ENCODE peak calls at places on chromosomes 5 and 9, in five cellular contexts. M is WTC11, A is A549, H is K562, Z is GM12878. O is an unnamed sample.

GRCh38 chr5:168366124-168366523 is 74.7 kb downstream of the WWC1 start:
- DNase-seq in M (no peak), A (no peak), H (no peak), Z (no peak), O (no peak)

GRCh38 chr9:112056986-112057385 is 118.1 kb downstream of the SUSD1 start:
- DNase-seq in M (no peak), A (no peak), H (no peak), Z (no peak), O (no peak)

GRCh38 chr5:105931782-105932489 is 1738.8 kb downstream of the EFNA5 start:
- DNase-seq in M (no peak), A (no peak), H (no peak), Z (no peak), O (no peak)

GRCh38 chr5:124025306-124025705 is 513.3 kb downstream of the CSNK1G3 start:
- DNase-seq in M (no peak), A (no peak), H (no peak), Z (no peak), O (no peak)

GRCh38 chr5:65022932-65023331 is 254.2 kb downstream of the CWC27 start:
- DNase-seq in M (no peak), A (no peak), H (no peak), Z (no peak), O (no peak)

GRCh38 chr5:44568519-44568918 is 179.3 kb upstream of the FGF10 start:
- DNase-seq in M (no peak), A (no peak), H (no peak), Z (no peak), O (no peak)

GRCh38 chr5:140571105-140571504 is 6.5 kb downstream of the SLC35A4 start:
- DNase-seq in M (no peak), A (no peak), H (no peak), Z (no peak), O (no peak)

GRCh38 chr9:80561526-80561925 is 989.8 kb downstream of the TLE4 start:
- DNase-seq in M (no peak), A (no peak), H (no peak), Z (no peak), O (no peak)

GRCh38 chr5:41161271-41161670 is 52.1 kb downstream of the C6 start:
- DNase-seq in M (no peak), A (no peak), H (no peak), Z (no peak), O (no peak)

GRCh38 chr5:124742983-124743533 is 3.4 kb downstream of the ZNF608 start:
- DNase-seq in M (no peak), A (no peak), H (no peak), Z (no peak), O (peak; percentile 24)

GRCh38 chr5:145859451-145859850 is 13.4 kb downstream of the GRXCR2 start:
- DNase-seq in M (no peak), A (no peak), H (no peak), Z (no peak), O (no peak)

GRCh38 chr5:170546257-170546656 is 42.4 kb downstream of the KCNIP1 start:
- DNase-seq in M (no peak), A (no peak), H (no peak), Z (no peak), O (no peak)

GRCh38 chr9:34624475-34624984 is 4.2 kb upstream of the DCTN3 start:
- DNase-seq in M (peak; percentile 34), A (no peak), H (no peak), Z (no peak), O (no peak)

GRCh38 chr9:84519486-84519885 is 150.0 kb upstream of the NTRK2 start:
- DNase-seq in M (no peak), A (no peak), H (no peak), Z (no peak), O (no peak)

GRCh38 chr9:76219555-76220151 is 174.6 kb downstream of the RFK start:
- DNase-seq in M (no peak), A (no peak), H (no peak), Z (no peak), O (no peak)

DNA sequence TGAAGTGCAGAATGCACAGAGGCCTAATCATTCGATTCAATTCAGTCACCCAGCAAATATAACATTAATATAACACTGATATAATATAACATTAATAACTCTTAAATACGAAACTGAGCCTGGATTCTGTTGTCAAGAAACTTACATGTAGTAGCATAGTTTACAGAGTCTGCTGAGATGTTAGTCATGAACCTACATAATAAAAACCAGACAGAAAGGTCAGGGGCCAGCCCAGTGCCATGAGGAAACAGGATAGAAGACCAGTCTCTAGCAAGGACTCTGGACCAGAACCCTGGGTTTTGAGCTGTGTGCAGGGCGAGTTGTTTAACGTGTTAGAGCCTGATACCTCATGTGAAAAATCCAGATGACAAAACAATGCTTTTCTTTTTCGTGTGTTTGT is 234.7 kb downstream of the NR2F1-AS1 start:
- DNase-seq in M (no peak), A (no peak), H (no peak), Z (no peak), O (no peak)
- TF ChIP-seq ESRRA in M (no peak), A (no peak), H (no peak), Z (no peak), O (no peak)

GRCh38 chr5:128276537-128277216 is 193.1 kb downstream of the SLC12A2 start:
- DNase-seq in M (no peak), A (no peak), H (no peak), Z (no peak), O (no peak)
- TF ChIP-seq ESRRA in M (no peak), A (no peak), H (no peak), Z (no peak), O (no peak)

DNA sequence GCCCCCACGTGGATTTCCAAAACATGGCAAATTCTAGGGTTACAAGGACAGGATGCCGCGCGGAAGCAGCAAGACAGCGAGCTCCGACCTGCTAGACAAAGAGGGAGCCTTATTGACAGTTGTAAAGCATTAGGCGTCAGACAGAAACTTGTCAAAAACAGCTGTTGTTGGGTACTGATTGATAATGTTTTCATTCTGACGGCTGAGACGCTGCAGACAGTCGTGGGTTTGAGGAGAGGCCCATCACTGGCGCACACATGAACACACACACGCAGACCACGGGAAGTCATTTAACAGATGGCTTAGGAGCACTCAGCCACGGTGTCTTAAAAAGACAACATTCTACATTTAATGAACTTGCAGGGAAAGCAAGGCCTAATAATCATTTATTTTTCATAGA is 324.0 kb downstream of the NDUFS4 start:
- DNase-seq in M (no peak), A (no peak), H (no peak), Z (no peak), O (no peak)
- TF ChIP-seq ESRRA in M (no peak), A (no peak), H (no peak), Z (no peak), O (no peak)

GRCh38 chr5:155260798-155261197 is 247.2 kb downstream of the KIF4B start:
- DNase-seq in M (peak; percentile 49), A (no peak), H (no peak), Z (no peak), O (peak; percentile 16)
- TF ChIP-seq ESRRA in M (no peak), A (no peak), H (no peak), Z (no peak), O (no peak)

O was measured in HepG2.